ENCODE peak calls at places on chromosomes 2 and 18, in five cellular contexts. One of them, this sample, is unnamed.
A peak's percentile ranks its signal among the peaks of the same experiment; 100 is the strongest.

GRCh38 chr18:74516271-74517235 is 17.7 kb upstream of the CNDP1 start:
- DNase-seq in K562: no peak
- DNase-seq in HCT116: no peak
- DNase-seq in SK-N-SH: no peak
- DNase-seq in GM12878: no peak
- DNase-seq in this sample: no peak

GRCh38 chr18:43758734-43759133 is 481.4 kb upstream of the SYT4 start:
- DNase-seq in K562: no peak
- DNase-seq in HCT116: no peak
- DNase-seq in SK-N-SH: no peak
- DNase-seq in GM12878: no peak
- DNase-seq in this sample: no peak

GRCh38 chr2:171563301-171563700 is 41.0 kb downstream of the CYBRD1 start:
- DNase-seq in K562: no peak
- DNase-seq in HCT116: no peak
- DNase-seq in SK-N-SH: no peak
- DNase-seq in GM12878: no peak
- DNase-seq in this sample: no peak

GRCh38 chr2:136238552-136239346 is 120.8 kb upstream of the CXCR4 start:
- DNase-seq in K562: no peak
- DNase-seq in HCT116: no peak
- DNase-seq in SK-N-SH: no peak
- DNase-seq in GM12878: peak; percentile 78
- DNase-seq in this sample: no peak

GRCh38 chr18:29693334-29693733 is 1349.2 kb downstream of the DSC3 start:
- DNase-seq in K562: no peak
- DNase-seq in HCT116: no peak
- DNase-seq in SK-N-SH: no peak
- DNase-seq in GM12878: no peak
- DNase-seq in this sample: no peak

GRCh38 chr2:47776621-47777020 is 6.3 kb upstream of the MSH6 start:
- DNase-seq in K562: no peak
- DNase-seq in HCT116: no peak
- DNase-seq in SK-N-SH: no peak
- DNase-seq in GM12878: no peak
- DNase-seq in this sample: no peak

GRCh38 chr2:150548527-150548926 is 61.1 kb upstream of the RND3 start:
- DNase-seq in K562: peak; percentile 10
- DNase-seq in HCT116: peak; percentile 33
- DNase-seq in SK-N-SH: peak; percentile 30
- DNase-seq in GM12878: no peak
- DNase-seq in this sample: peak; percentile 60

GRCh38 chr18:13245481-13246000 is 27.0 kb downstream of the LDLRAD4 start:
- DNase-seq in K562: no peak
- DNase-seq in HCT116: no peak
- DNase-seq in SK-N-SH: no peak
- DNase-seq in GM12878: no peak
- DNase-seq in this sample: no peak

GRCh38 chr2:231530099-231531085 is at the start of gene NMUR1:
- DNase-seq in K562: peak; percentile 80
- DNase-seq in HCT116: peak; percentile 19
- DNase-seq in SK-N-SH: peak; percentile 93
- DNase-seq in GM12878: no peak
- DNase-seq in this sample: no peak

GRCh38 chr2:11980809-11981208 is 234.4 kb downstream of the LPIN1 start:
- DNase-seq in K562: no peak
- DNase-seq in HCT116: no peak
- DNase-seq in SK-N-SH: no peak
- DNase-seq in GM12878: no peak
- DNase-seq in this sample: no peak

GRCh38 chr2:241636983-241637232 is at the start of gene THAP4:
- DNase-seq in K562: peak; percentile 85
- DNase-seq in HCT116: no peak
- DNase-seq in SK-N-SH: peak; percentile 94
- DNase-seq in GM12878: no peak
- DNase-seq in this sample: peak; percentile 73

GRCh38 chr2:152405206-152406118 is 70.5 kb downstream of the FMNL2 start:
- DNase-seq in K562: no peak
- DNase-seq in HCT116: peak; percentile 51
- DNase-seq in SK-N-SH: no peak
- DNase-seq in GM12878: no peak
- DNase-seq in this sample: peak; percentile 64
- TF ChIP-seq JUND in K562: no peak
- TF ChIP-seq JUND in HCT116: peak; percentile 82
- TF ChIP-seq JUND in SK-N-SH: peak; percentile 20
- TF ChIP-seq JUND in GM12878: no peak
- TF ChIP-seq JUND in this sample: no peak

GRCh38 chr2:229553091-229553490 is 161.3 kb downstream of the DNER start:
- DNase-seq in K562: no peak
- DNase-seq in HCT116: no peak
- DNase-seq in SK-N-SH: no peak
- DNase-seq in GM12878: no peak
- DNase-seq in this sample: no peak
- TF ChIP-seq JUND in K562: no peak
- TF ChIP-seq JUND in HCT116: no peak
- TF ChIP-seq JUND in SK-N-SH: no peak
- TF ChIP-seq JUND in GM12878: no peak
- TF ChIP-seq JUND in this sample: no peak

GRCh38 chr2:101986804-101987740 is 4.7 kb upstream of the IL1R2 start:
- DNase-seq in K562: no peak
- DNase-seq in HCT116: no peak
- DNase-seq in SK-N-SH: no peak
- DNase-seq in GM12878: no peak
- DNase-seq in this sample: no peak

GRCh38 chr2:101988541-101988940 is 3.2 kb upstream of the IL1R2 start:
- DNase-seq in K562: no peak
- DNase-seq in HCT116: no peak
- DNase-seq in SK-N-SH: no peak
- DNase-seq in GM12878: no peak
- DNase-seq in this sample: no peak

GRCh38 chr2:101985793-101986164 is 6.0 kb upstream of the IL1R2 start:
- DNase-seq in K562: no peak
- DNase-seq in HCT116: no peak
- DNase-seq in SK-N-SH: no peak
- DNase-seq in GM12878: no peak
- DNase-seq in this sample: no peak

GRCh38 chr2:101986386-101986785 is 5.4 kb upstream of the IL1R2 start:
- DNase-seq in K562: no peak
- DNase-seq in HCT116: no peak
- DNase-seq in SK-N-SH: no peak
- DNase-seq in GM12878: no peak
- DNase-seq in this sample: no peak

GRCh38 chr2:101987832-101988231 is 3.9 kb upstream of the IL1R2 start:
- DNase-seq in K562: no peak
- DNase-seq in HCT116: no peak
- DNase-seq in SK-N-SH: no peak
- DNase-seq in GM12878: no peak
- DNase-seq in this sample: no peak
- TF ChIP-seq JUND in K562: no peak
- TF ChIP-seq JUND in HCT116: no peak
- TF ChIP-seq JUND in SK-N-SH: no peak
- TF ChIP-seq JUND in GM12878: no peak
- TF ChIP-seq JUND in this sample: no peak

DNA sequence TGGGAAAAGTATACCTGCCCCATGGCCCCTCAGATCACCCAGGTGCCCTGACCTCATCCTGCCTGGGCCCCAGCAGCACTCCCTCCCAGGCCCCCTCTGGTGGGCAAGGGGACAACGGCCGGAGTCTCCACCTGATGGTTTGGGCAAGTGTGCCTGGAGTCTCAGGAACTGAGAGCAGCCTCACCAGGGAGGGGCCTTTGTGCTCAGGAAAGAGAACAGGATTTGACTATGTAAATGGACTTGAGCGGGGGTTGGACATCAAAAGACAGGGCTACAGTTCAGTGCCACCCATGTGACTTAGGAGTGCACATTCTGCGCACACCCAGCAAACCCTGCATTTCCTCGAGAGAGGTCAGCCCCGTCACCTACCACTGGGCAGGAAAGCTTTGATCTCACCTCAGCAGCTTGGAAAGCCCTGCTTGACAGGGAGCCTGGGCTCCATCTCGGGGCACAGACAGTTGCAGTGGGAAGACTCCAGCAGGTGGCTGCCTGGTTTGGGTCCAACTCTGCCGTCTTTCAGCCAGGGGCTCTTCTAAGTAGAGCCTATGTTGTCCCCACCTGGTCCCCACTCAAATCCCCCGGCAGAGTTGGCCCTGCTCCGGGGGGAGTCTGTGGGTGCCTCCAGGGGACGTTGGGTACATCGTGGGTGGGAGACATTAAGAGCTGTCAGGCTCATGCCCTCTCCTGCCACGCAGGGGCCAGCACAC is 3.3 kb downstream of the INPP5D start:
- DNase-seq in K562: no peak
- DNase-seq in HCT116: no peak
- DNase-seq in SK-N-SH: no peak
- DNase-seq in GM12878: peak; percentile 87
- DNase-seq in this sample: no peak
- TF ChIP-seq JUND in K562: no peak
- TF ChIP-seq JUND in HCT116: no peak
- TF ChIP-seq JUND in SK-N-SH: no peak
- TF ChIP-seq JUND in GM12878: no peak
- TF ChIP-seq JUND in this sample: no peak

DNA sequence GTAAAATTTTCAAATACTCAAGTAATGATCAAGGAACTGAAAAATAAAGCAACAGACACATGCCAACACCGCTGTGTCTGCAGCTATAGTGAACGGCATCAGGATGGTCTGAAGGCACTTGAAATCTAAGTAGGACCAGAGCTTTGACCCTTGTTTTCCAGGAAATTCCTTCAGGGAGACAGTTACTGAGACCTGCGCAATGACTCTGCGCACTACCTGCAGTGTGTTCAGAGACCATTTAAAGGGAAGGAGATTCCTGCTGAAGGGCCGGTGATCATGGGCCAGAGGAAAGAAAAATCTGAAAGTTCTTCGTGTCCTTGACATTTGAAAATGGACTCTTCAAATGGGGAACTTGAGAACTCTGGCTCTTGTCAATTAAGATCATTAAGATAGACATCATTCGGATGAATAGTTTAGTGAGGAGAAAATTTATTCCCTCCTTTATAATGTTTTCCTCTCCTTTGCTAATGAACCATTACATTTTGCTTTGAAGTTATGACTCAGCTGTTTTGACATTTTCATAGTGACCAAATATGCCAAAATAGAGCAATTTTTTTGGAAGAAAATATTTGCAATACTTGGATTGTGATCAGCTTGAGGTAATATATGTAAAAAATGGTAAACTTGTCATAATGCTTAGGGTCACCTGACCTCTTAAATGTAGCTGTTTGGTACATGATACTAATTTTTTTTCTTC is 329.2 kb downstream of the ARHGAP15 start:
- DNase-seq in K562: no peak
- DNase-seq in HCT116: no peak
- DNase-seq in SK-N-SH: no peak
- DNase-seq in GM12878: no peak
- DNase-seq in this sample: no peak
- TF ChIP-seq JUND in K562: no peak
- TF ChIP-seq JUND in HCT116: no peak
- TF ChIP-seq JUND in SK-N-SH: peak; percentile 14
- TF ChIP-seq JUND in GM12878: no peak
- TF ChIP-seq JUND in this sample: no peak